ENCODE peak calls at places on chromosome 20, in seven cellular contexts. J is HFF-Myc; R is CD4-positive, alpha-beta T cell; H is EH; A is H54; B is GM04504; N is head of caudate nucleus. M is an unnamed sample.

GRCh38 chr20:59149678-59150504 is 13.7 kb upstream of the ZNF831 start:
- DNase-seq in J (no peak), R (peak; percentile 65), H (no peak), A (no peak), B (no peak), N (no peak), M (no peak)

GRCh38 chr20:51156041-51156795 is 133.3 kb upstream of the KCNG1 start:
- DNase-seq in J (no peak), R (no peak), H (peak; percentile 32), A (no peak), B (peak; percentile 27), N (peak; percentile 49), M (peak; percentile 81)

GRCh38 chr20:50048420-50049166 is 64.4 kb downstream of the UBE2V1 start:
- DNase-seq in J (no peak), R (no peak), H (peak; percentile 48), A (no peak), B (no peak), N (no peak), M (no peak)

GRCh38 chr20:52192296-52193007 is 873 bp upstream of the ZFP64 start:
- DNase-seq in J (no peak), R (no peak), H (no peak), A (no peak), B (no peak), N (no peak), M (no peak)

GRCh38 chr20:45320948-45321595 is 13.0 kb upstream of the MATN4 start:
- DNase-seq in J (no peak), R (no peak), H (no peak), A (no peak), B (no peak), N (no peak), M (no peak)

GRCh38 chr20:31967830-31968249 is at the start of gene XKR7:
- DNase-seq in J (no peak), R (no peak), H (no peak), A (no peak), B (no peak), N (peak; percentile 15), M (no peak)

GRCh38 chr20:62884556-62884955 is 22.9 kb upstream of the TCFL5 start:
- DNase-seq in J (no peak), R (no peak), H (no peak), A (no peak), B (no peak), N (no peak), M (no peak)

GRCh38 chr20:39853664-39854063 is 835.4 kb downstream of the MAFB start:
- DNase-seq in J (peak; percentile 26), R (no peak), H (peak; percentile 91), A (peak; percentile 29), B (peak; percentile 50), N (no peak), M (no peak)

GRCh38 chr20:16405254-16405653 is 168.0 kb downstream of the KIF16B start:
- DNase-seq in J (no peak), R (no peak), H (no peak), A (no peak), B (no peak), N (no peak), M (no peak)

M was measured in putamen.